ENCODE peak calls at places on chromosomes 6 and 20, in eight cellular contexts. E, T, Y, Z, U, V, K and B are unnamed samples.

GRCh38 chr6:75855047-75855446 is 106.0 kb downstream of the MYO6 start:
- DNase-seq in T (peak; percentile 70), Z (peak; percentile 15), V (peak; percentile 87), Y (peak; percentile 48), U (peak; percentile 78), K (peak; percentile 71), E (peak; percentile 79), B (peak; percentile 85)

GRCh38 chr20:591941-592340 is 18.2 kb downstream of the TCF15 start:
- DNase-seq in E (no peak), Y (no peak), Z (no peak), T (no peak), U (no peak), V (no peak), K (no peak), B (no peak)

GRCh38 chr20:32664352-32665159 is 9.2 kb downstream of the C20orf203 start:
- DNase-seq in Y (no peak), E (no peak), T (no peak), Z (no peak), U (no peak), K (no peak), V (no peak), B (peak; percentile 43)

GRCh38 chr6:132357120-132357519 is 44.2 kb downstream of the MOXD1 start:
- DNase-seq in V (no peak), U (no peak), K (no peak), Z (no peak), Y (no peak), E (peak; percentile 69), T (peak; percentile 70), B (no peak)

GRCh38 chr6:91181416-91181815 is 594.5 kb upstream of the MAP3K7 start:
- DNase-seq in Y (no peak), K (no peak), V (no peak), U (no peak), E (no peak), Z (no peak), T (no peak), B (no peak)

GRCh38 chr6:32439708-32440214 is at the start of gene HLA-DRA:
- DNase-seq in E (peak; percentile 57), V (peak; percentile 90), Y (peak; percentile 72), K (peak; percentile 85), Z (peak; percentile 42), T (peak; percentile 79), U (peak; percentile 74), B (peak; percentile 50)

GRCh38 chr6:104953410-104953953 is 3.4 kb upstream of the LIN28B start:
- DNase-seq in E (no peak), T (no peak), V (peak; percentile 90), U (peak; percentile 91), Y (no peak), Z (no peak), K (no peak), B (peak; percentile 19)

GRCh38 chr6:38149526-38149925 is 330.0 kb downstream of the ZFAND3 start:
- DNase-seq in K (no peak), Y (no peak), U (peak; percentile 75), E (no peak), V (no peak), Z (no peak), T (no peak), B (no peak)

GRCh38 chr6:47680056-47680455 is 18.3 kb upstream of the ADGRF4 start:
- DNase-seq in K (no peak), U (no peak), T (no peak), V (no peak), Y (no peak), E (no peak), Z (no peak), B (peak; percentile 24)

GRCh38 chr6:7726416-7727149 is 684 bp downstream of the BMP6 start:
- DNase-seq in U (peak; percentile 66), Z (peak; percentile 57), E (peak; percentile 47), Y (no peak), K (peak; percentile 30), V (peak; percentile 65), T (peak; percentile 19), B (peak; percentile 14)

GRCh38 chr20:53735536-53736050 is 142.0 kb upstream of the ZNF217 start:
- DNase-seq in K (peak; percentile 37), E (peak; percentile 94), T (peak; percentile 98), U (no peak), V (peak; percentile 25), Y (no peak), Z (no peak), B (peak; percentile 74)

GRCh38 chr6:89057759-89058158 is 22.8 kb upstream of the PNRC1 start:
- DNase-seq in Z (no peak), E (no peak), K (no peak), Y (no peak), T (no peak), V (peak; percentile 40), U (no peak), B (no peak)

GRCh38 chr6:15351631-15352030 is 105.8 kb downstream of the JARID2 start:
- DNase-seq in V (no peak), Z (no peak), T (peak; percentile 79), U (no peak), K (no peak), E (peak; percentile 95), Y (no peak), B (no peak)

DNA sequence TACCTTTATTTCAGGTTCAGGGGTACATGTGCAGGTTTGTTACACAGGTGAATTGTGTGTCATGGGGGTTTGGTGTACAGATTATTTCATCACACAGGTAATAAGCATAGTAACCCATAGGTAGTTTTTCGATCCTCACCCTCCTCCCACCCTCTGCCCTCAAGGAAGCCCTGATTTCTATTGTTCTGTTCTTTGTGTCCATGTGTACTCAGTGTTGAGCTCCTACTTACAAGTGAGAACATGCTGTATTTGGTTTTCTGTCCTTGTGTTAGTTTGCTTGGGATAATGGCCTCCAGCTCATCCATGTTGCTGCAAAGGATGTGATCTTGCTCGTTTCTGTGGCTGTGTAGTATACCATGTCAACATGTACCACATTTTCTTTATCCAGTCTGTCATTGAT is 66.0 kb downstream of the STK4 start:
- DNase-seq in T (no peak), V (no peak), Z (no peak), U (no peak), Y (no peak), K (no peak), E (no peak), B (no peak)
- TF ChIP-seq EZH2phosphoT487 in T (no peak), V (no peak), Z (no peak), U (no peak), Y (no peak), K (no peak), E (no peak), B (no peak)

GRCh38 chr20:40542065-40542464 is 147.0 kb downstream of the MAFB start:
- DNase-seq in U (no peak), E (no peak), V (no peak), Z (no peak), K (no peak), T (no peak), Y (no peak), B (no peak)

GRCh38 chr20:40536866-40537265 is 152.2 kb downstream of the MAFB start:
- DNase-seq in U (no peak), K (no peak), Z (no peak), V (no peak), T (no peak), E (peak; percentile 57), Y (no peak), B (no peak)

GRCh38 chr20:40540163-40540562 is 148.9 kb downstream of the MAFB start:
- DNase-seq in Y (no peak), E (no peak), K (no peak), U (no peak), V (no peak), Z (no peak), T (no peak), B (no peak)

GRCh38 chr20:40535816-40536215 is 153.2 kb downstream of the MAFB start:
- DNase-seq in T (no peak), Y (no peak), U (no peak), E (no peak), Z (no peak), K (no peak), V (no peak), B (no peak)

GRCh38 chr20:40538126-40538525 is 150.9 kb downstream of the MAFB start:
- DNase-seq in K (no peak), Y (no peak), Z (no peak), V (no peak), T (no peak), E (no peak), U (no peak), B (no peak)
- H3K27me3 ChIP-seq in K (no peaks in the 10 kb centered on the region), Y (peaks cover 43% of the 10 kb centered on the region), Z (no peaks in the 10 kb centered on the region), V (no peaks in the 10 kb centered on the region), T (no peaks in the 10 kb centered on the region), E (peaks cover 10% of the 10 kb centered on the region), U (no peaks in the 10 kb centered on the region), B (peaks cover 9% of the 10 kb centered on the region)

GRCh38 chr6:110826236-110827129 is 11.2 kb upstream of the CDK19 start:
- DNase-seq in T (peak; percentile 58), V (peak; percentile 10), E (peak; percentile 37), K (no peak), U (no peak), Y (no peak), Z (no peak), B (peak; percentile 7)
- TF ChIP-seq EZH2phosphoT487 in T (no peak), V (no peak), E (no peak), K (no peak), U (no peak), Y (no peak), Z (no peak), B (no peak)

DNA sequence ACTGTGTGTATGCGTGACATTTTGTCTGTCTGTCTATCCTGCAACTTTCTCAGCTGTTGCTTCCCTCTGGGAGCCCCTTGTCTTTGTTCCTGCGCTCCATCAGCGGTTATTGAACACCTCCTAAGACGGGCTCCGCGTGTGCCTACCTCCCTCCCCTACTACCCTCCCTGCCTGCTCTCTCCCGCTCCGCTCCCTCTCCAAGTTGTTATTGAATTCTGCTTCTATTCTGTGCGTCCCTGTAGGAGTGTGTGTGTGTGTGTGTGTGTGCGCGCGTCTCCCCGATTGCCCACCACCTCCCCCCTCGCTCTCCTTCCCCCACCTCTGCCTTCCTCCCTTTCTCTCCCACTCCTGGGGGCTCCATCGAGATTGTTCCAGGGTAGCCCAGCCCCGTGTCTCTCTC is 68.2 kb downstream of the SRC start:
- DNase-seq in Z (no peak), V (no peak), E (no peak), U (peak; percentile 57), Y (no peak), T (no peak), K (no peak), B (no peak)
- H3K27me3 ChIP-seq in Z (peaks cover 8% of the 10 kb centered on the region), V (peaks cover 6% of the 10 kb centered on the region), E (peaks cover 13% of the 10 kb centered on the region), U (peaks cover 14% of the 10 kb centered on the region), Y (peaks cover 13% of the 10 kb centered on the region), T (no peaks in the 10 kb centered on the region), K (peaks cover 49% of the 10 kb centered on the region), B (peaks cover 22% of the 10 kb centered on the region)

DNA sequence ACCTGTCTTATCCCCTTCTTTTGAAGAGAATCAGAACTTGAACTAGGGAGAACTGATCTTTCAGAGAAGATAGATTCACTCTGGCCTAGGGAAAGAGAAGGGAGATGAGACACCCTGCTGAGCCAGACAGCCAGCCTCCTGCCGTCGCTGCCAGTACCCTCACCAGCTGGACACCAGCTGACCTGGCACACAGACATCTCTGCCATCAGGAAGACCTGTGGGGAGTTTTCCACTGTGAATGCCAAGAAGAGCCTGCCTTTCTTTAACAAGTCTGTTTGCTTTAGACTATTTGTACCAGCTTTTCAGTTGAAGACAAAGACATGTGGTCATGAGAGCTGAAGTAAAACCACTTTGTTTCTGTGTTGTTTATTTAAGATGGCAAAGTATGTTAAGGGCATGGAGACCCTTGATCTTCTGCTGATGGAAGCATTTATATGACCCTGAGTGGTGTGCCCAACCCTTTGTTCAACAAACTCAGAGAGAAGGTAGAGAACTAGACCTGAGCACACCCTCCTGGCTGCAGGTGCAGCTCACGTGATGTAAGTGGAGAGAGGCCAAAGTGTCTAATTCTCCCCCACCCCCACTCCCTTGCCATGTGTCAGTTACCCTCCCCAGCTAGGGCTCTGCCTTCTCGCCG is 82.3 kb upstream of the SLC24A3 start:
- DNase-seq in V (no peak), Y (no peak), Z (no peak), U (no peak), K (peak; percentile 25), E (no peak), T (no peak), B (peak; percentile 39)
- TF ChIP-seq EZH2phosphoT487 in V (no peak), Y (no peak), Z (no peak), U (no peak), K (no peak), E (no peak), T (no peak), B (no peak)